ENCODE peak calls at places on chromosomes 6 and 20, in ten cellular contexts. K, T, X, A, C, S, U, M, F and Y are unnamed samples.

GRCh38 chr6:4972438-4972837 is 31.4 kb downstream of the RPP40 start:
- DNase-seq in K (no peak), T (no peak), X (no peak), A (no peak), C (no peak), S (no peak), U (no peak), M (no peak), F (no peak), Y (no peak)

GRCh38 chr6:43012364-43012763 is 1.4 kb downstream of the MEA1 start:
- DNase-seq in K (no peak), T (no peak), X (no peak), A (no peak), C (no peak), S (no peak), U (no peak), M (no peak), F (no peak), Y (no peak)

GRCh38 chr20:1965520-1966278 is 28.2 kb downstream of the PDYN start:
- DNase-seq in K (peak), T (peak), X (peak), A (peak), C (peak), S (peak), U (peak), M (peak), F (peak), Y (peak)

GRCh38 chr6:40074292-40075050 is 140.2 kb upstream of the MOCS1 start:
- DNase-seq in K (no peak), T (no peak), X (no peak), A (no peak), C (no peak), S (no peak), U (no peak), M (no peak), F (no peak), Y (no peak)

GRCh38 chr6:1535295-1535694 is 74.4 kb upstream of the FOXC1 start:
- DNase-seq in K (no peak), T (no peak), X (no peak), A (no peak), C (no peak), S (no peak), U (no peak), M (no peak), F (no peak), Y (no peak)

GRCh38 chr6:112781236-112781635 is 434.1 kb downstream of the RFPL4B start:
- DNase-seq in K (no peak), T (no peak), X (no peak), A (no peak), C (no peak), S (no peak), U (no peak), M (no peak), F (no peak), Y (no peak)

GRCh38 chr20:57086066-57086465 is 180.4 kb downstream of the BMP7 start:
- DNase-seq in K (no peak), T (no peak), X (no peak), A (no peak), C (no peak), S (no peak), U (no peak), M (no peak), F (no peak), Y (no peak)

GRCh38 chr20:22546344-22546743 is 38.0 kb downstream of the FOXA2 start:
- DNase-seq in K (no peak), T (no peak), X (no peak), A (no peak), C (no peak), S (no peak), U (peak), M (no peak), F (no peak), Y (no peak)

GRCh38 chr6:128252293-128253176 is 267.9 kb downstream of the PTPRK start:
- DNase-seq in K (no peak), T (no peak), X (no peak), A (no peak), C (no peak), S (no peak), U (no peak), M (no peak), F (no peak), Y (no peak)

GRCh38 chr20:21433329-21433890 is 36.1 kb upstream of the NKX2-4 start:
- DNase-seq in K (no peak), T (no peak), X (no peak), A (no peak), C (no peak), S (no peak), U (no peak), M (no peak), F (no peak), Y (no peak)

GRCh38 chr6:133358598-133358997 is 117.4 kb downstream of the EYA4 start:
- DNase-seq in K (no peak), T (no peak), X (peak), A (no peak), C (no peak), S (no peak), U (no peak), M (no peak), F (no peak), Y (no peak)

GRCh38 chr6:11785953-11786579 is 7.5 kb upstream of the ADTRP start:
- DNase-seq in K (no peak), T (no peak), X (no peak), A (no peak), C (no peak), S (peak), U (no peak), M (no peak), F (no peak), Y (no peak)

GRCh38 chr6:6085928-6086668 is 79.4 kb upstream of the NRN1 start:
- DNase-seq in K (no peak), T (no peak), X (no peak), A (no peak), C (no peak), S (no peak), U (no peak), M (no peak), F (no peak), Y (no peak)

GRCh38 chr20:32470025-32470861 is 112.1 kb downstream of the ASXL1 start:
- DNase-seq in K (no peak), T (no peak), X (no peak), A (no peak), C (peak), S (peak), U (no peak), M (no peak), F (peak), Y (no peak)

GRCh38 chr6:35955071-35955470 is 34.2 kb upstream of the SRPK1 start:
- DNase-seq in K (no peak), T (no peak), X (no peak), A (no peak), C (no peak), S (no peak), U (no peak), M (no peak), F (no peak), Y (no peak)

GRCh38 chr6:105759946-105760345 is 326.2 kb upstream of the PRDM1 start:
- DNase-seq in K (no peak), T (no peak), X (no peak), A (no peak), C (no peak), S (no peak), U (no peak), M (no peak), F (no peak), Y (no peak)

GRCh38 chr20:3777381-3777725 is 3.9 kb downstream of the SPEF1 start:
- DNase-seq in K (no peak), T (no peak), X (no peak), A (no peak), C (no peak), S (no peak), U (no peak), M (no peak), F (no peak), Y (no peak)

GRCh38 chr6:43396408-43397149 is 27.1 kb upstream of the ZNF318 start:
- DNase-seq in K (no peak), T (no peak), X (peak), A (no peak), C (no peak), S (no peak), U (peak), M (no peak), F (no peak), Y (no peak)

GRCh38 chr6:139883776-139884175 is 509.3 kb upstream of the CITED2 start:
- DNase-seq in K (no peak), T (no peak), X (no peak), A (no peak), C (no peak), S (no peak), U (no peak), M (no peak), F (no peak), Y (no peak)

GRCh38 chr6:160306284-160306683 is 41.9 kb upstream of the SLC22A3 start:
- DNase-seq in K (no peak), T (no peak), X (no peak), A (no peak), C (no peak), S (no peak), U (no peak), M (no peak), F (no peak), Y (no peak)

GRCh38 chr20:38723982-38724602 is at the start of gene SLC32A1:
- DNase-seq in K (no peak), T (no peak), X (no peak), A (no peak), C (no peak), S (no peak), U (peak), M (no peak), F (no peak), Y (peak)

GRCh38 chr6:34493344-34493743 is 27.5 kb downstream of the PACSIN1 start:
- DNase-seq in K (no peak), T (no peak), X (no peak), A (no peak), C (no peak), S (no peak), U (no peak), M (no peak), F (no peak), Y (no peak)

GRCh38 chr6:108165714-108166663 is at the start of gene NR2E1:
- DNase-seq in K (no peak), T (no peak), X (peak), A (no peak), C (peak), S (no peak), U (peak), M (peak), F (no peak), Y (no peak)

GRCh38 chr6:96675617-96676016 is 112.7 kb downstream of the FHL5 start:
- DNase-seq in K (no peak), T (no peak), X (no peak), A (no peak), C (no peak), S (no peak), U (peak), M (no peak), F (no peak), Y (no peak)

GRCh38 chr20:4950437-4950836 is 50.9 kb downstream of the SLC23A2 start:
- DNase-seq in K (no peak), T (no peak), X (no peak), A (no peak), C (no peak), S (no peak), U (no peak), M (no peak), F (no peak), Y (no peak)

GRCh38 chr6:125835221-125835744 is 44.5 kb downstream of the NCOA7 start:
- DNase-seq in K (no peak), T (no peak), X (no peak), A (no peak), C (no peak), S (no peak), U (no peak), M (no peak), F (no peak), Y (no peak)

GRCh38 chr6:35755525-35755924 is 18.7 kb downstream of the ARMC12 start:
- DNase-seq in K (no peak), T (no peak), X (no peak), A (no peak), C (no peak), S (no peak), U (no peak), M (no peak), F (no peak), Y (no peak)

GRCh38 chr6:130913119-130913518 is 85.9 kb downstream of the SMLR1 start:
- DNase-seq in K (no peak), T (no peak), X (no peak), A (no peak), C (no peak), S (no peak), U (no peak), M (no peak), F (no peak), Y (no peak)

GRCh38 chr6:72374864-72375263 is 247.0 kb upstream of the KCNQ5 start:
- DNase-seq in K (peak), T (no peak), X (no peak), A (no peak), C (no peak), S (no peak), U (peak), M (no peak), F (no peak), Y (no peak)